ENCODE peak calls at places on chromosomes 6 and 20, in ten cellular contexts. B is neural crest cell, Q is tibial artery, C is ecto neural progenitor cell, S is ELR, X is H7, M is HEK293T, A is iPS-NIHi11, G is esophagus squamous epithelium, J is EH. L is an unnamed sample.

GRCh38 chr6:159184559-159184958 is 15.4 kb downstream of the FNDC1 start:
- DNase-seq in B (no peak), Q (no peak), C (no peak), S (no peak), X (no peak), M (no peak), A (no peak), G (no peak), J (peak), L (no peak)

GRCh38 chr6:53811082-53811481 is 16.3 kb downstream of the LRRC1 start:
- DNase-seq in B (no peak), Q (no peak), C (no peak), S (no peak), X (no peak), M (no peak), A (peak), G (no peak), J (peak), L (no peak)

GRCh38 chr20:63441136-63441776 is 31.2 kb downstream of the KCNQ2 start:
- DNase-seq in B (no peak), Q (no peak), C (no peak), S (no peak), X (no peak), M (no peak), A (no peak), G (no peak), J (no peak), L (no peak)

GRCh38 chr6:13613029-13613594 is 2.0 kb upstream of the NOL7 start:
- DNase-seq in B (no peak), Q (no peak), C (no peak), S (no peak), X (no peak), M (no peak), A (no peak), G (no peak), J (no peak), L (no peak)

GRCh38 chr20:53826597-53827291 is 233.1 kb upstream of the ZNF217 start:
- DNase-seq in B (no peak), Q (no peak), C (no peak), S (no peak), X (no peak), M (no peak), A (no peak), G (no peak), J (peak), L (no peak)

GRCh38 chr20:15320941-15321340 is 983.5 kb upstream of the FLRT3 start:
- DNase-seq in B (no peak), Q (no peak), C (no peak), S (no peak), X (no peak), M (no peak), A (no peak), G (no peak), J (peak), L (no peak)

GRCh38 chr6:41306187-41306854 is 19.8 kb upstream of the TREM1 start:
- DNase-seq in B (no peak), Q (no peak), C (no peak), S (peak), X (peak), M (peak), A (peak), G (no peak), J (peak), L (no peak)

GRCh38 chr6:21751608-21752007 is 158.1 kb downstream of the SOX4 start:
- DNase-seq in B (no peak), Q (no peak), C (no peak), S (no peak), X (no peak), M (no peak), A (no peak), G (no peak), J (no peak), L (no peak)

GRCh38 chr20:57457243-57457761 is 66.1 kb downstream of the RBM38 start:
- DNase-seq in B (no peak), Q (peak), C (no peak), S (no peak), X (no peak), M (no peak), A (no peak), G (no peak), J (no peak), L (no peak)

GRCh38 chr6:20377623-20378265 is 23.9 kb upstream of the E2F3 start:
- DNase-seq in B (no peak), Q (no peak), C (no peak), S (peak), X (no peak), M (no peak), A (peak), G (no peak), J (peak), L (no peak)

GRCh38 chr6:64733433-64733832 is 973.6 kb downstream of the EYS start:
- DNase-seq in B (no peak), Q (no peak), C (no peak), S (no peak), X (no peak), M (no peak), A (no peak), G (no peak), J (no peak), L (no peak)

GRCh38 chr20:46523696-46524328 is 10.5 kb upstream of the ZNF334 start:
- DNase-seq in B (no peak), Q (no peak), C (no peak), S (peak), X (no peak), M (no peak), A (peak), G (no peak), J (peak), L (no peak)

GRCh38 chr6:144893737-144894151 is 608.6 kb downstream of the UTRN start:
- DNase-seq in B (no peak), Q (no peak), C (no peak), S (no peak), X (no peak), M (no peak), A (no peak), G (no peak), J (peak), L (no peak)

GRCh38 chr6:72621243-72622093 is at the start of gene KCNQ5:
- DNase-seq in B (peak), Q (no peak), C (peak), S (peak), X (peak), M (no peak), A (peak), G (no peak), J (peak), L (no peak)

GRCh38 chr20:40887100-40887499 is 141.5 kb upstream of the TOP1 start:
- DNase-seq in B (no peak), Q (no peak), C (no peak), S (no peak), X (peak), M (no peak), A (no peak), G (no peak), J (no peak), L (no peak)

GRCh38 chr6:42300185-42300584 is 82.5 kb upstream of the MRPS10 start:
- DNase-seq in B (no peak), Q (no peak), C (no peak), S (no peak), X (no peak), M (no peak), A (no peak), G (no peak), J (no peak), L (no peak)

GRCh38 chr20:31821427-31821826 is 2.3 kb downstream of the MYLK2 start:
- DNase-seq in B (no peak), Q (peak), C (no peak), S (no peak), X (peak), M (no peak), A (no peak), G (no peak), J (no peak), L (no peak)

GRCh38 chr6:168096271-168096764 is 17.3 kb upstream of the FRMD1 start:
- DNase-seq in B (no peak), Q (no peak), C (no peak), S (no peak), X (peak), M (no peak), A (no peak), G (no peak), J (no peak), L (no peak)

L was measured in T-helper 17 cell.